ENCODE peak calls at places on chromosomes 2 and 18, in seven cellular contexts. One of them, this sample, is unnamed.

GRCh38 chr2:150133623-150134022 is 353.8 kb downstream of the RND3 start:
- DNase-seq in lower leg skin: no peak
- DNase-seq in T-helper 1 cell: no peak
- DNase-seq in hepatocyte: peak
- DNase-seq in activated CD4-positive, alpha-beta T cell treated with anti-CD3 and anti-CD28 coated beads, Interleukin-2, amount 50 U/mL, for 4 hours: no peak
- DNase-seq in substantia nigra: no peak
- DNase-seq in AG09319: peak
- DNase-seq in this sample: no peak

GRCh38 chr18:11324956-11325873 is 175.8 kb upstream of the PIEZO2 start:
- DNase-seq in activated CD4-positive, alpha-beta T cell treated with anti-CD3 and anti-CD28 coated beads, Interleukin-2, amount 50 U/mL, for 4 hours: no peak
- DNase-seq in lower leg skin: no peak
- DNase-seq in hepatocyte: no peak
- DNase-seq in AG09319: no peak
- DNase-seq in T-helper 1 cell: no peak
- DNase-seq in substantia nigra: no peak
- DNase-seq in this sample: no peak

GRCh38 chr18:75407468-75408437 is 19.8 kb downstream of the SMIM21 start:
- DNase-seq in T-helper 1 cell: no peak
- DNase-seq in hepatocyte: peak
- DNase-seq in substantia nigra: no peak
- DNase-seq in activated CD4-positive, alpha-beta T cell treated with anti-CD3 and anti-CD28 coated beads, Interleukin-2, amount 50 U/mL, for 4 hours: no peak
- DNase-seq in lower leg skin: no peak
- DNase-seq in AG09319: no peak
- DNase-seq in this sample: no peak

GRCh38 chr18:5287854-5288253 is 7.7 kb downstream of the ZBTB14 start:
- DNase-seq in activated CD4-positive, alpha-beta T cell treated with anti-CD3 and anti-CD28 coated beads, Interleukin-2, amount 50 U/mL, for 4 hours: no peak
- DNase-seq in T-helper 1 cell: no peak
- DNase-seq in hepatocyte: no peak
- DNase-seq in substantia nigra: no peak
- DNase-seq in AG09319: no peak
- DNase-seq in lower leg skin: no peak
- DNase-seq in this sample: no peak

GRCh38 chr2:3703741-3704355 is 473 bp downstream of the DCDC2C start:
- DNase-seq in hepatocyte: no peak
- DNase-seq in lower leg skin: no peak
- DNase-seq in activated CD4-positive, alpha-beta T cell treated with anti-CD3 and anti-CD28 coated beads, Interleukin-2, amount 50 U/mL, for 4 hours: no peak
- DNase-seq in AG09319: no peak
- DNase-seq in T-helper 1 cell: no peak
- DNase-seq in substantia nigra: no peak
- DNase-seq in this sample: no peak

GRCh38 chr2:27705851-27706622 is 42.3 kb downstream of the SLC4A1AP start:
- DNase-seq in hepatocyte: peak
- DNase-seq in lower leg skin: peak
- DNase-seq in T-helper 1 cell: no peak
- DNase-seq in substantia nigra: no peak
- DNase-seq in activated CD4-positive, alpha-beta T cell treated with anti-CD3 and anti-CD28 coated beads, Interleukin-2, amount 50 U/mL, for 4 hours: no peak
- DNase-seq in AG09319: peak
- DNase-seq in this sample: no peak

GRCh38 chr2:74845217-74845751 is 11.4 kb downstream of the HK2 start:
- DNase-seq in activated CD4-positive, alpha-beta T cell treated with anti-CD3 and anti-CD28 coated beads, Interleukin-2, amount 50 U/mL, for 4 hours: peak
- DNase-seq in substantia nigra: peak
- DNase-seq in T-helper 1 cell: no peak
- DNase-seq in AG09319: peak
- DNase-seq in lower leg skin: peak
- DNase-seq in hepatocyte: peak
- DNase-seq in this sample: peak

GRCh38 chr2:145304501-145304900 is 784.6 kb upstream of the ZEB2 start:
- DNase-seq in substantia nigra: no peak
- DNase-seq in T-helper 1 cell: no peak
- DNase-seq in AG09319: no peak
- DNase-seq in lower leg skin: no peak
- DNase-seq in activated CD4-positive, alpha-beta T cell treated with anti-CD3 and anti-CD28 coated beads, Interleukin-2, amount 50 U/mL, for 4 hours: no peak
- DNase-seq in hepatocyte: no peak
- DNase-seq in this sample: no peak

GRCh38 chr18:2906522-2907458 is 60.0 kb downstream of the EMILIN2 start:
- DNase-seq in T-helper 1 cell: peak
- DNase-seq in lower leg skin: peak
- DNase-seq in substantia nigra: no peak
- DNase-seq in activated CD4-positive, alpha-beta T cell treated with anti-CD3 and anti-CD28 coated beads, Interleukin-2, amount 50 U/mL, for 4 hours: peak
- DNase-seq in hepatocyte: peak
- DNase-seq in AG09319: no peak
- DNase-seq in this sample: peak

GRCh38 chr18:62928316-62928715 is 213.0 kb downstream of the PHLPP1 start:
- DNase-seq in lower leg skin: no peak
- DNase-seq in AG09319: no peak
- DNase-seq in T-helper 1 cell: no peak
- DNase-seq in substantia nigra: no peak
- DNase-seq in activated CD4-positive, alpha-beta T cell treated with anti-CD3 and anti-CD28 coated beads, Interleukin-2, amount 50 U/mL, for 4 hours: no peak
- DNase-seq in hepatocyte: no peak
- DNase-seq in this sample: no peak

GRCh38 chr2:42045389-42045788 is 2.4 kb upstream of the PKDCC start:
- DNase-seq in hepatocyte: no peak
- DNase-seq in activated CD4-positive, alpha-beta T cell treated with anti-CD3 and anti-CD28 coated beads, Interleukin-2, amount 50 U/mL, for 4 hours: no peak
- DNase-seq in lower leg skin: no peak
- DNase-seq in substantia nigra: no peak
- DNase-seq in T-helper 1 cell: no peak
- DNase-seq in AG09319: no peak
- DNase-seq in this sample: no peak

GRCh38 chr2:124666976-124667375 is 641.9 kb downstream of the CNTNAP5 start:
- DNase-seq in lower leg skin: no peak
- DNase-seq in activated CD4-positive, alpha-beta T cell treated with anti-CD3 and anti-CD28 coated beads, Interleukin-2, amount 50 U/mL, for 4 hours: no peak
- DNase-seq in hepatocyte: no peak
- DNase-seq in substantia nigra: no peak
- DNase-seq in T-helper 1 cell: no peak
- DNase-seq in AG09319: no peak
- DNase-seq in this sample: no peak

GRCh38 chr2:120308038-120308910 is 37.7 kb upstream of the INHBB start:
- DNase-seq in substantia nigra: no peak
- DNase-seq in T-helper 1 cell: no peak
- DNase-seq in AG09319: no peak
- DNase-seq in activated CD4-positive, alpha-beta T cell treated with anti-CD3 and anti-CD28 coated beads, Interleukin-2, amount 50 U/mL, for 4 hours: no peak
- DNase-seq in hepatocyte: no peak
- DNase-seq in lower leg skin: peak
- DNase-seq in this sample: no peak

GRCh38 chr2:187078297-187078696 is 229.3 kb upstream of the ZSWIM2 start:
- DNase-seq in hepatocyte: peak
- DNase-seq in AG09319: no peak
- DNase-seq in T-helper 1 cell: no peak
- DNase-seq in activated CD4-positive, alpha-beta T cell treated with anti-CD3 and anti-CD28 coated beads, Interleukin-2, amount 50 U/mL, for 4 hours: no peak
- DNase-seq in substantia nigra: no peak
- DNase-seq in lower leg skin: no peak
- DNase-seq in this sample: no peak

GRCh38 chr2:26692814-26693286 is 328 bp downstream of the KCNK3 start:
- DNase-seq in lower leg skin: no peak
- DNase-seq in T-helper 1 cell: no peak
- DNase-seq in activated CD4-positive, alpha-beta T cell treated with anti-CD3 and anti-CD28 coated beads, Interleukin-2, amount 50 U/mL, for 4 hours: no peak
- DNase-seq in hepatocyte: no peak
- DNase-seq in AG09319: no peak
- DNase-seq in substantia nigra: no peak
- DNase-seq in this sample: no peak

GRCh38 chr2:18104583-18105224 is 226.2 kb downstream of the KCNS3 start:
- DNase-seq in substantia nigra: no peak
- DNase-seq in T-helper 1 cell: no peak
- DNase-seq in lower leg skin: no peak
- DNase-seq in AG09319: no peak
- DNase-seq in activated CD4-positive, alpha-beta T cell treated with anti-CD3 and anti-CD28 coated beads, Interleukin-2, amount 50 U/mL, for 4 hours: no peak
- DNase-seq in hepatocyte: no peak
- DNase-seq in this sample: no peak

GRCh38 chr2:232415736-232416520 is 9.3 kb downstream of the ALPG start:
- DNase-seq in AG09319: no peak
- DNase-seq in activated CD4-positive, alpha-beta T cell treated with anti-CD3 and anti-CD28 coated beads, Interleukin-2, amount 50 U/mL, for 4 hours: no peak
- DNase-seq in substantia nigra: no peak
- DNase-seq in T-helper 1 cell: no peak
- DNase-seq in lower leg skin: peak
- DNase-seq in hepatocyte: no peak
- DNase-seq in this sample: no peak

GRCh38 chr2:69181806-69182427 is 168.9 kb downstream of the ANTXR1 start:
- DNase-seq in hepatocyte: no peak
- DNase-seq in activated CD4-positive, alpha-beta T cell treated with anti-CD3 and anti-CD28 coated beads, Interleukin-2, amount 50 U/mL, for 4 hours: no peak
- DNase-seq in substantia nigra: no peak
- DNase-seq in AG09319: no peak
- DNase-seq in T-helper 1 cell: no peak
- DNase-seq in lower leg skin: no peak
- DNase-seq in this sample: no peak

This sample was measured in activated T-helper 9 cell treated with anti-CD3 and anti-CD28 coated beads, Interleukin-2, amount 50 U/mL, for 16 hours.